ENCODE peak calls at places on chromosomes 5 and 9, in four cellular contexts. O is NCI-H1694 treated with DMSO at 0.1 percent for 48 hours, Z is putamen, P is neural crest cell. N is an unnamed sample.

GRCh38 chr5:143400541-143401252 is 2.8 kb downstream of the NR3C1 start:
- DNase-seq in O (peak; percentile 58), Z (peak; percentile 66), P (no peak), N (peak; percentile 49)

GRCh38 chr9:37892063-37892462 is 11.9 kb downstream of the SLC25A51 start:
- DNase-seq in O (no peak), Z (no peak), P (no peak), N (no peak)

GRCh38 chr5:142053434-142054253 is 40.8 kb upstream of the GNPDA1 start:
- DNase-seq in O (no peak), Z (peak; percentile 59), P (no peak), N (peak; percentile 76)

GRCh38 chr5:124865603-124866354 is 119.3 kb upstream of the ZNF608 start:
- DNase-seq in O (no peak), Z (no peak), P (no peak), N (no peak)

GRCh38 chr5:91486638-91487037 is 103.5 kb upstream of the ARRDC3 start:
- DNase-seq in O (no peak), Z (no peak), P (no peak), N (no peak)

GRCh38 chr5:147565524-147565923 is 55.7 kb upstream of the DPYSL3 start:
- DNase-seq in O (no peak), Z (no peak), P (no peak), N (no peak)

GRCh38 chr9:134335095-134335489 is 8.8 kb downstream of the RXRA start:
- DNase-seq in O (no peak), Z (no peak), P (no peak), N (no peak)

GRCh38 chr5:6496636-6497035 is 48.0 kb downstream of the UBE2QL1 start:
- DNase-seq in O (no peak), Z (no peak), P (no peak), N (no peak)

GRCh38 chr9:14749738-14750137 is 27.2 kb upstream of the CER1 start:
- DNase-seq in O (no peak), Z (no peak), P (no peak), N (peak; percentile 9)

GRCh38 chr5:159022178-159022556 is 77.5 kb downstream of the EBF1 start:
- DNase-seq in O (no peak), Z (no peak), P (peak; percentile 25), N (peak; percentile 46)

GRCh38 chr5:133718457-133718856 is 106.1 kb upstream of the FSTL4 start:
- DNase-seq in O (no peak), Z (no peak), P (no peak), N (no peak)

GRCh38 chr9:35905912-35906679 is at the start of gene HRCT1:
- DNase-seq in O (peak; percentile 47), Z (peak; percentile 26), P (no peak), N (peak; percentile 51)

GRCh38 chr5:167392252-167392651 is 899.2 kb upstream of the WWC1 start:
- DNase-seq in O (no peak), Z (no peak), P (no peak), N (no peak)

GRCh38 chr9:13915591-13916301 is 398.2 kb downstream of the NFIB start:
- DNase-seq in O (no peak), Z (no peak), P (no peak), N (no peak)

GRCh38 chr5:6714221-6715041 is 1.2 kb downstream of the TENT4A start:
- DNase-seq in O (no peak), Z (no peak), P (no peak), N (no peak)

GRCh38 chr5:177994561-177995190 is 1.4 kb downstream of the PROP1 start:
- DNase-seq in O (no peak), Z (no peak), P (no peak), N (no peak)

GRCh38 chr5:82058710-82059109 is 86.9 kb downstream of the ATG10 start:
- DNase-seq in O (no peak), Z (no peak), P (no peak), N (no peak)

GRCh38 chr9:114289106-114289505 is 33.8 kb upstream of the ORM1 start:
- DNase-seq in O (no peak), Z (no peak), P (no peak), N (no peak)